ENCODE peak calls at places on chromosomes 13 and 19, in nine cellular contexts. E is Panc1, U is stomach, N is HepG2, Y is upper lobe of left lung, S is GM23338, R is HCT116, O is K562, Q is H1. G is an unnamed sample.

GRCh38 chr19:2012941-2013682 is 2.4 kb downstream of the BTBD2 start:
- DNase-seq in U (no peak), Y (no peak), N (no peak), R (no peak), Q (no peak), E (no peak), S (no peak), O (no peak), G (no peak)

GRCh38 chr13:24668955-24669354 is 11.3 kb upstream of the ATP12A start:
- DNase-seq in S (no peak), Y (no peak), Q (no peak), R (no peak), E (no peak), N (no peak), U (no peak), O (no peak), G (no peak)

GRCh38 chr19:15702590-15702930 is 25.3 kb upstream of the OR10H2 start:
- DNase-seq in E (no peak), O (peak; percentile 28), N (peak; percentile 83), U (peak; percentile 64), Q (no peak), R (peak; percentile 16), S (peak; percentile 26), Y (peak; percentile 56), G (no peak)

GRCh38 chr19:2555422-2556220 is 79.7 kb downstream of the GADD45B start:
- DNase-seq in U (no peak), R (no peak), Y (peak; percentile 73), S (no peak), N (peak; percentile 75), E (no peak), Q (no peak), O (no peak), G (no peak)

GRCh38 chr13:29676941-29677452 is 81.5 kb upstream of the SLC7A1 start:
- DNase-seq in E (no peak), N (no peak), R (no peak), Q (no peak), S (no peak), O (no peak), U (no peak), Y (peak; percentile 6), G (no peak)

GRCh38 chr19:11418518-11419506 is at the start of gene RGL3:
- DNase-seq in N (no peak), Q (peak; percentile 90), U (peak; percentile 77), O (peak; percentile 72), S (peak; percentile 95), Y (peak; percentile 91), R (no peak), E (no peak), G (no peak)

GRCh38 chr13:33556828-33557227 is 261.1 kb upstream of the RFC3 start:
- DNase-seq in R (no peak), Q (no peak), N (no peak), Y (no peak), O (no peak), S (no peak), U (no peak), E (no peak), G (no peak)

GRCh38 chr19:38670921-38671398 is 23.5 kb downstream of the ACTN4 start:
- DNase-seq in S (no peak), Q (no peak), Y (no peak), R (no peak), U (no peak), N (peak; percentile 83), E (no peak), O (no peak), G (no peak)

GRCh38 chr19:2411709-2412108 is 15.7 kb downstream of the TIMM13 start:
- DNase-seq in R (no peak), U (no peak), E (no peak), S (no peak), N (no peak), Y (no peak), Q (no peak), O (no peak), G (no peak)

GRCh38 chr13:102141625-102142472 is 260.0 kb downstream of the FGF14 start:
- DNase-seq in S (peak; percentile 46), Q (no peak), Y (no peak), E (no peak), N (peak; percentile 4), U (no peak), O (peak; percentile 4), R (no peak), G (no peak)

GRCh38 chr13:109271991-109272454 is 514.4 kb downstream of the IRS2 start:
- DNase-seq in R (peak; percentile 65), Y (no peak), U (no peak), O (no peak), N (no peak), E (peak; percentile 71), S (no peak), Q (no peak), G (no peak)

GRCh38 chr13:40502236-40502635 is 164.2 kb downstream of the FOXO1 start:
- DNase-seq in U (no peak), Y (no peak), E (no peak), R (no peak), N (no peak), O (no peak), Q (peak; percentile 0), S (no peak), G (no peak)

GRCh38 chr19:18726417-18726767 is 42.9 kb downstream of the CRTC1 start:
- DNase-seq in Y (no peak), S (no peak), R (no peak), U (no peak), O (no peak), E (no peak), Q (no peak), N (no peak), G (no peak)

GRCh38 chr19:49793561-49793840 is 19.6 kb downstream of the FUZ start:
- DNase-seq in Y (no peak), Q (no peak), R (no peak), N (no peak), U (no peak), O (no peak), E (no peak), S (no peak), G (no peak)

GRCh38 chr19:47272448-47273312 is 2.0 kb upstream of the INAFM1 start:
- DNase-seq in E (no peak), O (no peak), N (no peak), R (no peak), U (peak; percentile 38), S (peak; percentile 50), Q (peak; percentile 64), Y (no peak), G (peak; percentile 39)

GRCh38 chr19:47273313-47274070 is 1.2 kb upstream of the INAFM1 start:
- DNase-seq in Y (peak; percentile 95), U (peak; percentile 94), N (peak; percentile 84), Q (peak; percentile 92), E (no peak), R (peak; percentile 75), S (peak; percentile 95), O (peak; percentile 85), G (peak; percentile 98)

GRCh38 chr19:47275866-47276461 is 1.3 kb downstream of the INAFM1 start:
- DNase-seq in Q (no peak), S (no peak), N (no peak), E (no peak), O (no peak), R (no peak), U (no peak), Y (peak; percentile 52), G (no peak)

GRCh38 chr19:47274071-47274890 is at the start of gene INAFM1:
- DNase-seq in O (peak; percentile 89), Q (peak; percentile 100), R (peak; percentile 89), E (no peak), S (peak; percentile 95), U (peak; percentile 99), Y (peak; percentile 100), N (peak; percentile 76), G (peak; percentile 95)

GRCh38 chr19:47274891-47275865 is 493 bp downstream of the INAFM1 start:
- DNase-seq in Q (peak; percentile 77), E (no peak), R (no peak), Y (no peak), S (peak; percentile 62), N (no peak), O (peak; percentile 87), U (no peak), G (no peak)
- TF ChIP-seq POLR2AphosphoS5 in Q (no peak), E (no peak), R (no peak), Y (no peak), S (no peak), N (no peak), O (no peak), U (no peak), G (no peak)

GRCh38 chr13:110887955-110888333 is 26.9 kb downstream of the ANKRD10 start:
- DNase-seq in R (no peak), S (peak; percentile 59), N (no peak), Y (no peak), U (no peak), E (no peak), Q (peak; percentile 54), O (no peak), G (no peak)
- TF ChIP-seq POLR2AphosphoS5 in R (peak; percentile 16), S (no peak), N (no peak), Y (no peak), U (no peak), E (no peak), Q (peak; percentile 44), O (no peak), G (no peak)

DNA sequence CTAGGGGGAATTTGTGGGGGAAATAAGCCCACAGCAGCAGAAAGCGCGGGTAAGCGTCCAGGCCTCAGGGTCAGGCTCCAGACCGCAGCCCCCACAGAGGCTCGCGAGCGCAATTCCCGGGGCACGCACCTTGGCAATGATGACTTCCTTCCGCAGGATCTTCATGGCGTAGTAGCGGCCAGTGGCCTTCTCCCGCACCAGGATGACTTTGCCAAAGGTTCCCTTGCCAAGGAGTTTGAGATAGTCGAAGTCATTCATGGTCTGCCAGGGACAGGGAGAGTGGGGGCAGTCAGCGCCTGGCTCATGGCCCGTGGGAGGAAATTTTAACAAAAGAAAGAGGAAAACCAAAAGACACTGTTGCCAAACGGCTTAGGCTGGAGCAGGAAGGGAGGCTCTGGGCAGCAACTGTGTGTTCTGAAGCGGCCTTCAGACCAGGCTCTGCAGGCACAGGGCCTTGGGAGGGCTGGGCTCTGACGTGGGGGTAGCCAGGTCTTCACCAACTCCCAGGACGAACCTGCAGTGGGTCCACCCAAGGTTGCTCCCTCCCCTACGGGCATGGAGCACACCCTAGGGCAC is 15.4 kb upstream of the CCNP start:
- DNase-seq in O (no peak), N (no peak), Y (no peak), U (no peak), R (no peak), S (no peak), Q (no peak), E (no peak), G (no peak)
- TF ChIP-seq POLR2AphosphoS5 in O (no peak), N (no peak), Y (peak; percentile 48), U (peak; percentile 19), R (no peak), S (no peak), Q (no peak), E (no peak), G (no peak)

DNA sequence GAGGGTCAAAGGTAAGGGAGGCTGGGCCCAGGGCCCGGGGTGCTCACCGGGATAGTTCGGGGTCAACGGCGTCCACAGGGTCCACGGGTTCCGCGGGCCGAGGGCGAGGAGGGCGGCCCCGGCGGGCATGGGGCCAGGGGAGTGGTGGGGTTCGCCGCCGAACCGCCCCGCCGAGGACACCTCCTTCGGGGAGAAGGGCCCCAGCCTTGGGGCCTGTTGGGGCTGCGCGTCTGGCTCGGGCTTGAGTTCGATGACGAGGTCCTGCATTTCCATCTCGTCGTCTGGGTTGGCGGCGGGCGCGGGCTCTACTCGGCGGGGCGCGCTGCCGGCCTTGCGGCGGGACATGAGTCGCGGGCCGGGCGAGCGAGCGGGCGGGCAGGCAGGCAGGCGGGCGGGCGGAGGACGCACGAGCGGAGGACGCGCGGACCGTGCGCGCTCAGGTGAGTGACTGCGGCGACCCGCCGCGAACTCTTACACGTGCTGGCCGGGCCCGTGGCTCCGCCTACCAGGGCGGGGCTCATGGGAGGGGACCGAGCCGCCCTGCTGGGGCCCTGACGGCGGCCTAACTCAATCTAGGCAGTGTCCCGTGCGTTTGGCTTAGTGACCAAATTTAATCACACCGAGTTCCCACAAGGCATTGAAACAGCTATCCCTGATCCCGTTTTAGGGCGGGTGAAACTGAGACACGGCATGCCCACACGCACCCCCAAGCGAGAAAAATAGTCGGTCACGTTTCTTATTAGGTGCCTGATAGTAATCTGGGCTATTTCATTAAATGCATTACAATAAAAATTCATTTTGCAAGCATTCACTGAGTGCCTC is at the start of gene ZNF296:
- DNase-seq in Y (peak; percentile 97), U (peak; percentile 94), Q (peak; percentile 91), E (no peak), R (peak; percentile 75), S (peak; percentile 92), O (peak; percentile 89), N (peak; percentile 75), G (peak; percentile 85)
- TF ChIP-seq POLR2AphosphoS5 in Y (no peak), U (peak; percentile 86), Q (peak; percentile 71), E (no peak), R (peak; percentile 88), S (peak; percentile 89), O (no peak), N (peak; percentile 70), G (peak; percentile 61)